ENCODE peak calls at places on chromosome 6, in five cellular contexts. N is MCF 10A; P is left ventricle myocardium superior; Z is immature natural killer cell; R is stimulated activated CD4-positive, alpha-beta T cell treated with anti-CD3 and anti-CD28 coated beads, Interleukin-1b, Interleukin-23, amount 100 ng/mL, for 4 hours. K is an unnamed sample.

GRCh38 chr6:15062311-15063252 is 183.3 kb upstream of the JARID2 start:
- DNase-seq in N (peak), P (no peak), Z (no peak), R (no peak), K (no peak)

GRCh38 chr6:69865126-69865525 is 1.2 kb upstream of the COL19A1 start:
- DNase-seq in N (peak), P (no peak), Z (no peak), R (no peak), K (no peak)

GRCh38 chr6:31530659-31531058 is 1.9 kb downstream of the MCCD1 start:
- DNase-seq in N (no peak), P (no peak), Z (no peak), R (no peak), K (no peak)

GRCh38 chr6:37503486-37503980 is 3.8 kb upstream of the CCDC167 start:
- DNase-seq in N (no peak), P (no peak), Z (no peak), R (no peak), K (no peak)

GRCh38 chr6:138229072-138229471 is 10.8 kb upstream of the PBOV1 start:
- DNase-seq in N (no peak), P (no peak), Z (no peak), R (no peak), K (no peak)

GRCh38 chr6:10416863-10417641 is 2.2 kb upstream of the TFAP2A start:
- DNase-seq in N (peak), P (no peak), Z (no peak), R (no peak), K (no peak)

GRCh38 chr6:95243091-95243490 is 334.2 kb upstream of the MANEA start:
- DNase-seq in N (no peak), P (no peak), Z (no peak), R (no peak), K (no peak)

GRCh38 chr6:41469156-41469950 is 76.8 kb upstream of the FOXP4 start:
- DNase-seq in N (no peak), P (no peak), Z (no peak), R (no peak), K (no peak)

GRCh38 chr6:52497652-52498408 is 77.7 kb downstream of the EFHC1 start:
- DNase-seq in N (no peak), P (peak), Z (no peak), R (no peak), K (no peak)

GRCh38 chr6:17045581-17046322 is 56.1 kb upstream of the STMND1 start:
- DNase-seq in N (no peak), P (no peak), Z (no peak), R (no peak), K (no peak)

GRCh38 chr6:32472781-32473377 is 33.2 kb downstream of the HLA-DRA start:
- DNase-seq in N (no peak), P (no peak), Z (no peak), R (no peak), K (no peak)

GRCh38 chr6:24910331-24910849 is 25.4 kb downstream of the RIPOR2 start:
- DNase-seq in N (no peak), P (peak), Z (no peak), R (peak), K (no peak)

GRCh38 chr6:99232003-99232402 is 117.5 kb downstream of the FAXC start:
- DNase-seq in N (no peak), P (no peak), Z (no peak), R (no peak), K (no peak)

GRCh38 chr6:160069050-160069454 is 52.6 kb upstream of the SLC22A1 start:
- DNase-seq in N (no peak), P (no peak), Z (peak), R (no peak), K (no peak)

GRCh38 chr6:129398764-129399163 is 311.2 kb downstream of the ARHGAP18 start:
- DNase-seq in N (no peak), P (no peak), Z (no peak), R (no peak), K (no peak)

GRCh38 chr6:72798196-72798595 is 176.3 kb downstream of the KCNQ5 start:
- DNase-seq in N (peak), P (no peak), Z (no peak), R (no peak), K (no peak)

GRCh38 chr6:44512868-44513641 is 125.5 kb downstream of the CDC5L start:
- DNase-seq in N (no peak), P (no peak), Z (no peak), R (no peak), K (no peak)

GRCh38 chr6:42791706-42792320 is 10.0 kb downstream of the BICRAL start:
- DNase-seq in N (no peak), P (no peak), Z (no peak), R (no peak), K (no peak)